ENCODE peak calls at places on chromosomes 2 and 18, in ten cellular contexts. One of them, this sample, is unnamed.

GRCh38 chr2:6352247-6352646 is 513.5 kb downstream of the CMPK2 start:
- DNase-seq in stimulated activated CD4-positive, alpha-beta T cell treated with anti-CD3 and anti-CD28 coated beads, Interleukin-15, amount 100 ng/mL, for 1 hour: no peak
- DNase-seq in lung: no peak
- DNase-seq in cardiac septum: no peak
- DNase-seq in activated CD8-positive, alpha-beta memory T cell treated with anti-CD3 and anti-CD28 coated beads for 48 hours: no peak
- DNase-seq in activated CD4-positive, alpha-beta T cell treated with anti-CD3 and anti-CD28 coated beads for 48 hours: no peak
- DNase-seq in H4: no peak
- DNase-seq in AG08395: no peak
- DNase-seq in HEK293T: no peak
- DNase-seq in activated naive CD8-positive, alpha-beta T cell treated with anti-CD3 and anti-CD28 coated beads for 36 hours: no peak
- DNase-seq in this sample: no peak

GRCh38 chr2:12352891-12353290 is 363.8 kb upstream of the TRIB2 start:
- DNase-seq in stimulated activated CD4-positive, alpha-beta T cell treated with anti-CD3 and anti-CD28 coated beads, Interleukin-15, amount 100 ng/mL, for 1 hour: no peak
- DNase-seq in lung: no peak
- DNase-seq in cardiac septum: no peak
- DNase-seq in activated CD8-positive, alpha-beta memory T cell treated with anti-CD3 and anti-CD28 coated beads for 48 hours: no peak
- DNase-seq in activated CD4-positive, alpha-beta T cell treated with anti-CD3 and anti-CD28 coated beads for 48 hours: no peak
- DNase-seq in H4: no peak
- DNase-seq in AG08395: no peak
- DNase-seq in HEK293T: no peak
- DNase-seq in activated naive CD8-positive, alpha-beta T cell treated with anti-CD3 and anti-CD28 coated beads for 36 hours: no peak
- DNase-seq in this sample: no peak

GRCh38 chr2:29525921-29526320 is 395.5 kb downstream of the ALK start:
- DNase-seq in stimulated activated CD4-positive, alpha-beta T cell treated with anti-CD3 and anti-CD28 coated beads, Interleukin-15, amount 100 ng/mL, for 1 hour: no peak
- DNase-seq in lung: no peak
- DNase-seq in cardiac septum: no peak
- DNase-seq in activated CD8-positive, alpha-beta memory T cell treated with anti-CD3 and anti-CD28 coated beads for 48 hours: no peak
- DNase-seq in activated CD4-positive, alpha-beta T cell treated with anti-CD3 and anti-CD28 coated beads for 48 hours: no peak
- DNase-seq in H4: no peak
- DNase-seq in AG08395: no peak
- DNase-seq in HEK293T: no peak
- DNase-seq in activated naive CD8-positive, alpha-beta T cell treated with anti-CD3 and anti-CD28 coated beads for 36 hours: no peak
- DNase-seq in this sample: no peak

GRCh38 chr18:36338420-36338933 is 41.0 kb downstream of the FHOD3 start:
- DNase-seq in stimulated activated CD4-positive, alpha-beta T cell treated with anti-CD3 and anti-CD28 coated beads, Interleukin-15, amount 100 ng/mL, for 1 hour: no peak
- DNase-seq in lung: no peak
- DNase-seq in cardiac septum: no peak
- DNase-seq in activated CD8-positive, alpha-beta memory T cell treated with anti-CD3 and anti-CD28 coated beads for 48 hours: no peak
- DNase-seq in activated CD4-positive, alpha-beta T cell treated with anti-CD3 and anti-CD28 coated beads for 48 hours: no peak
- DNase-seq in H4: no peak
- DNase-seq in AG08395: no peak
- DNase-seq in HEK293T: no peak
- DNase-seq in activated naive CD8-positive, alpha-beta T cell treated with anti-CD3 and anti-CD28 coated beads for 36 hours: no peak
- DNase-seq in this sample: no peak

GRCh38 chr18:77208969-77209368 is 40.7 kb upstream of the GALR1 start:
- DNase-seq in stimulated activated CD4-positive, alpha-beta T cell treated with anti-CD3 and anti-CD28 coated beads, Interleukin-15, amount 100 ng/mL, for 1 hour: no peak
- DNase-seq in lung: peak
- DNase-seq in cardiac septum: no peak
- DNase-seq in activated CD8-positive, alpha-beta memory T cell treated with anti-CD3 and anti-CD28 coated beads for 48 hours: no peak
- DNase-seq in activated CD4-positive, alpha-beta T cell treated with anti-CD3 and anti-CD28 coated beads for 48 hours: peak
- DNase-seq in H4: peak
- DNase-seq in AG08395: peak
- DNase-seq in HEK293T: no peak
- DNase-seq in activated naive CD8-positive, alpha-beta T cell treated with anti-CD3 and anti-CD28 coated beads for 36 hours: peak
- DNase-seq in this sample: peak

GRCh38 chr2:197558393-197558792 is 42.5 kb downstream of the MOB4 start:
- DNase-seq in stimulated activated CD4-positive, alpha-beta T cell treated with anti-CD3 and anti-CD28 coated beads, Interleukin-15, amount 100 ng/mL, for 1 hour: no peak
- DNase-seq in lung: no peak
- DNase-seq in cardiac septum: no peak
- DNase-seq in activated CD8-positive, alpha-beta memory T cell treated with anti-CD3 and anti-CD28 coated beads for 48 hours: no peak
- DNase-seq in activated CD4-positive, alpha-beta T cell treated with anti-CD3 and anti-CD28 coated beads for 48 hours: no peak
- DNase-seq in H4: no peak
- DNase-seq in AG08395: no peak
- DNase-seq in HEK293T: no peak
- DNase-seq in activated naive CD8-positive, alpha-beta T cell treated with anti-CD3 and anti-CD28 coated beads for 36 hours: no peak
- DNase-seq in this sample: no peak

GRCh38 chr2:96470636-96471035 is 34.5 kb downstream of the NEURL3 start:
- DNase-seq in stimulated activated CD4-positive, alpha-beta T cell treated with anti-CD3 and anti-CD28 coated beads, Interleukin-15, amount 100 ng/mL, for 1 hour: no peak
- DNase-seq in lung: no peak
- DNase-seq in cardiac septum: no peak
- DNase-seq in activated CD8-positive, alpha-beta memory T cell treated with anti-CD3 and anti-CD28 coated beads for 48 hours: peak
- DNase-seq in activated CD4-positive, alpha-beta T cell treated with anti-CD3 and anti-CD28 coated beads for 48 hours: peak
- DNase-seq in H4: no peak
- DNase-seq in AG08395: peak
- DNase-seq in HEK293T: no peak
- DNase-seq in activated naive CD8-positive, alpha-beta T cell treated with anti-CD3 and anti-CD28 coated beads for 36 hours: peak
- DNase-seq in this sample: peak

GRCh38 chr2:121078869-121079268 is 206.1 kb downstream of the TFCP2L1 start:
- DNase-seq in stimulated activated CD4-positive, alpha-beta T cell treated with anti-CD3 and anti-CD28 coated beads, Interleukin-15, amount 100 ng/mL, for 1 hour: no peak
- DNase-seq in lung: no peak
- DNase-seq in cardiac septum: no peak
- DNase-seq in activated CD8-positive, alpha-beta memory T cell treated with anti-CD3 and anti-CD28 coated beads for 48 hours: no peak
- DNase-seq in activated CD4-positive, alpha-beta T cell treated with anti-CD3 and anti-CD28 coated beads for 48 hours: no peak
- DNase-seq in H4: no peak
- DNase-seq in AG08395: no peak
- DNase-seq in HEK293T: no peak
- DNase-seq in activated naive CD8-positive, alpha-beta T cell treated with anti-CD3 and anti-CD28 coated beads for 36 hours: no peak
- DNase-seq in this sample: no peak

GRCh38 chr18:76528477-76529432 is 33.7 kb upstream of the ZNF516 start:
- DNase-seq in stimulated activated CD4-positive, alpha-beta T cell treated with anti-CD3 and anti-CD28 coated beads, Interleukin-15, amount 100 ng/mL, for 1 hour: no peak
- DNase-seq in lung: no peak
- DNase-seq in cardiac septum: no peak
- DNase-seq in activated CD8-positive, alpha-beta memory T cell treated with anti-CD3 and anti-CD28 coated beads for 48 hours: no peak
- DNase-seq in activated CD4-positive, alpha-beta T cell treated with anti-CD3 and anti-CD28 coated beads for 48 hours: no peak
- DNase-seq in H4: no peak
- DNase-seq in AG08395: peak
- DNase-seq in HEK293T: no peak
- DNase-seq in activated naive CD8-positive, alpha-beta T cell treated with anti-CD3 and anti-CD28 coated beads for 36 hours: peak
- DNase-seq in this sample: peak

GRCh38 chr2:181948227-181948626 is 37.4 kb upstream of the PPP1R1C start:
- DNase-seq in stimulated activated CD4-positive, alpha-beta T cell treated with anti-CD3 and anti-CD28 coated beads, Interleukin-15, amount 100 ng/mL, for 1 hour: no peak
- DNase-seq in lung: no peak
- DNase-seq in cardiac septum: no peak
- DNase-seq in activated CD8-positive, alpha-beta memory T cell treated with anti-CD3 and anti-CD28 coated beads for 48 hours: no peak
- DNase-seq in activated CD4-positive, alpha-beta T cell treated with anti-CD3 and anti-CD28 coated beads for 48 hours: no peak
- DNase-seq in H4: no peak
- DNase-seq in AG08395: no peak
- DNase-seq in HEK293T: no peak
- DNase-seq in activated naive CD8-positive, alpha-beta T cell treated with anti-CD3 and anti-CD28 coated beads for 36 hours: no peak
- DNase-seq in this sample: no peak

GRCh38 chr2:182642328-182642727 is 73.7 kb upstream of the DNAJC10 start:
- DNase-seq in stimulated activated CD4-positive, alpha-beta T cell treated with anti-CD3 and anti-CD28 coated beads, Interleukin-15, amount 100 ng/mL, for 1 hour: no peak
- DNase-seq in lung: peak
- DNase-seq in cardiac septum: no peak
- DNase-seq in activated CD8-positive, alpha-beta memory T cell treated with anti-CD3 and anti-CD28 coated beads for 48 hours: no peak
- DNase-seq in activated CD4-positive, alpha-beta T cell treated with anti-CD3 and anti-CD28 coated beads for 48 hours: peak
- DNase-seq in H4: peak
- DNase-seq in AG08395: peak
- DNase-seq in HEK293T: peak
- DNase-seq in activated naive CD8-positive, alpha-beta T cell treated with anti-CD3 and anti-CD28 coated beads for 36 hours: peak
- DNase-seq in this sample: peak

GRCh38 chr2:85545780-85546240 is 6.8 kb downstream of the MAT2A start:
- DNase-seq in stimulated activated CD4-positive, alpha-beta T cell treated with anti-CD3 and anti-CD28 coated beads, Interleukin-15, amount 100 ng/mL, for 1 hour: no peak
- DNase-seq in lung: no peak
- DNase-seq in cardiac septum: no peak
- DNase-seq in activated CD8-positive, alpha-beta memory T cell treated with anti-CD3 and anti-CD28 coated beads for 48 hours: no peak
- DNase-seq in activated CD4-positive, alpha-beta T cell treated with anti-CD3 and anti-CD28 coated beads for 48 hours: no peak
- DNase-seq in H4: no peak
- DNase-seq in AG08395: no peak
- DNase-seq in HEK293T: no peak
- DNase-seq in activated naive CD8-positive, alpha-beta T cell treated with anti-CD3 and anti-CD28 coated beads for 36 hours: no peak
- DNase-seq in this sample: no peak

GRCh38 chr2:204974487-204974886 is 429.2 kb downstream of the PARD3B start:
- DNase-seq in stimulated activated CD4-positive, alpha-beta T cell treated with anti-CD3 and anti-CD28 coated beads, Interleukin-15, amount 100 ng/mL, for 1 hour: no peak
- DNase-seq in lung: no peak
- DNase-seq in cardiac septum: no peak
- DNase-seq in activated CD8-positive, alpha-beta memory T cell treated with anti-CD3 and anti-CD28 coated beads for 48 hours: no peak
- DNase-seq in activated CD4-positive, alpha-beta T cell treated with anti-CD3 and anti-CD28 coated beads for 48 hours: no peak
- DNase-seq in H4: no peak
- DNase-seq in AG08395: no peak
- DNase-seq in HEK293T: no peak
- DNase-seq in activated naive CD8-positive, alpha-beta T cell treated with anti-CD3 and anti-CD28 coated beads for 36 hours: no peak
- DNase-seq in this sample: no peak

GRCh38 chr2:8573234-8573941 is 108.5 kb upstream of the ID2 start:
- DNase-seq in stimulated activated CD4-positive, alpha-beta T cell treated with anti-CD3 and anti-CD28 coated beads, Interleukin-15, amount 100 ng/mL, for 1 hour: no peak
- DNase-seq in lung: no peak
- DNase-seq in cardiac septum: no peak
- DNase-seq in activated CD8-positive, alpha-beta memory T cell treated with anti-CD3 and anti-CD28 coated beads for 48 hours: no peak
- DNase-seq in activated CD4-positive, alpha-beta T cell treated with anti-CD3 and anti-CD28 coated beads for 48 hours: no peak
- DNase-seq in H4: no peak
- DNase-seq in AG08395: no peak
- DNase-seq in HEK293T: no peak
- DNase-seq in activated naive CD8-positive, alpha-beta T cell treated with anti-CD3 and anti-CD28 coated beads for 36 hours: no peak
- DNase-seq in this sample: no peak

GRCh38 chr2:3173031-3173430 is 204.6 kb downstream of the EIPR1 start:
- DNase-seq in stimulated activated CD4-positive, alpha-beta T cell treated with anti-CD3 and anti-CD28 coated beads, Interleukin-15, amount 100 ng/mL, for 1 hour: no peak
- DNase-seq in lung: no peak
- DNase-seq in cardiac septum: peak
- DNase-seq in activated CD8-positive, alpha-beta memory T cell treated with anti-CD3 and anti-CD28 coated beads for 48 hours: no peak
- DNase-seq in activated CD4-positive, alpha-beta T cell treated with anti-CD3 and anti-CD28 coated beads for 48 hours: no peak
- DNase-seq in H4: no peak
- DNase-seq in AG08395: no peak
- DNase-seq in HEK293T: no peak
- DNase-seq in activated naive CD8-positive, alpha-beta T cell treated with anti-CD3 and anti-CD28 coated beads for 36 hours: no peak
- DNase-seq in this sample: no peak

GRCh38 chr18:70376914-70377258 is 88.0 kb downstream of the SOCS6 start:
- DNase-seq in stimulated activated CD4-positive, alpha-beta T cell treated with anti-CD3 and anti-CD28 coated beads, Interleukin-15, amount 100 ng/mL, for 1 hour: no peak
- DNase-seq in lung: no peak
- DNase-seq in cardiac septum: no peak
- DNase-seq in activated CD8-positive, alpha-beta memory T cell treated with anti-CD3 and anti-CD28 coated beads for 48 hours: no peak
- DNase-seq in activated CD4-positive, alpha-beta T cell treated with anti-CD3 and anti-CD28 coated beads for 48 hours: no peak
- DNase-seq in H4: no peak
- DNase-seq in AG08395: no peak
- DNase-seq in HEK293T: no peak
- DNase-seq in activated naive CD8-positive, alpha-beta T cell treated with anti-CD3 and anti-CD28 coated beads for 36 hours: no peak
- DNase-seq in this sample: no peak

GRCh38 chr2:205734436-205734835 is 52.1 kb downstream of the NRP2 start:
- DNase-seq in stimulated activated CD4-positive, alpha-beta T cell treated with anti-CD3 and anti-CD28 coated beads, Interleukin-15, amount 100 ng/mL, for 1 hour: no peak
- DNase-seq in lung: no peak
- DNase-seq in cardiac septum: no peak
- DNase-seq in activated CD8-positive, alpha-beta memory T cell treated with anti-CD3 and anti-CD28 coated beads for 48 hours: no peak
- DNase-seq in activated CD4-positive, alpha-beta T cell treated with anti-CD3 and anti-CD28 coated beads for 48 hours: no peak
- DNase-seq in H4: peak
- DNase-seq in AG08395: peak
- DNase-seq in HEK293T: no peak
- DNase-seq in activated naive CD8-positive, alpha-beta T cell treated with anti-CD3 and anti-CD28 coated beads for 36 hours: no peak
- DNase-seq in this sample: peak

GRCh38 chr18:23244431-23244830 is 109.1 kb downstream of the CABLES1 start:
- DNase-seq in stimulated activated CD4-positive, alpha-beta T cell treated with anti-CD3 and anti-CD28 coated beads, Interleukin-15, amount 100 ng/mL, for 1 hour: no peak
- DNase-seq in lung: no peak
- DNase-seq in cardiac septum: no peak
- DNase-seq in activated CD8-positive, alpha-beta memory T cell treated with anti-CD3 and anti-CD28 coated beads for 48 hours: no peak
- DNase-seq in activated CD4-positive, alpha-beta T cell treated with anti-CD3 and anti-CD28 coated beads for 48 hours: no peak
- DNase-seq in H4: no peak
- DNase-seq in AG08395: no peak
- DNase-seq in HEK293T: no peak
- DNase-seq in activated naive CD8-positive, alpha-beta T cell treated with anti-CD3 and anti-CD28 coated beads for 36 hours: no peak
- DNase-seq in this sample: no peak

GRCh38 chr2:103959174-103960125 is 894.5 kb upstream of the POU3F3 start:
- DNase-seq in stimulated activated CD4-positive, alpha-beta T cell treated with anti-CD3 and anti-CD28 coated beads, Interleukin-15, amount 100 ng/mL, for 1 hour: no peak
- DNase-seq in lung: no peak
- DNase-seq in cardiac septum: no peak
- DNase-seq in activated CD8-positive, alpha-beta memory T cell treated with anti-CD3 and anti-CD28 coated beads for 48 hours: no peak
- DNase-seq in activated CD4-positive, alpha-beta T cell treated with anti-CD3 and anti-CD28 coated beads for 48 hours: peak
- DNase-seq in H4: peak
- DNase-seq in AG08395: peak
- DNase-seq in HEK293T: peak
- DNase-seq in activated naive CD8-positive, alpha-beta T cell treated with anti-CD3 and anti-CD28 coated beads for 36 hours: no peak
- DNase-seq in this sample: peak

GRCh38 chr2:37890893-37891495 is 34.1 kb upstream of the RMDN2 start:
- DNase-seq in stimulated activated CD4-positive, alpha-beta T cell treated with anti-CD3 and anti-CD28 coated beads, Interleukin-15, amount 100 ng/mL, for 1 hour: peak
- DNase-seq in lung: peak
- DNase-seq in cardiac septum: peak
- DNase-seq in activated CD8-positive, alpha-beta memory T cell treated with anti-CD3 and anti-CD28 coated beads for 48 hours: peak
- DNase-seq in activated CD4-positive, alpha-beta T cell treated with anti-CD3 and anti-CD28 coated beads for 48 hours: peak
- DNase-seq in H4: peak
- DNase-seq in AG08395: peak
- DNase-seq in HEK293T: peak
- DNase-seq in activated naive CD8-positive, alpha-beta T cell treated with anti-CD3 and anti-CD28 coated beads for 36 hours: peak
- DNase-seq in this sample: peak

GRCh38 chr2:72144746-72145657 is 2.7 kb downstream of the CYP26B1 start:
- DNase-seq in stimulated activated CD4-positive, alpha-beta T cell treated with anti-CD3 and anti-CD28 coated beads, Interleukin-15, amount 100 ng/mL, for 1 hour: no peak
- DNase-seq in lung: peak
- DNase-seq in cardiac septum: no peak
- DNase-seq in activated CD8-positive, alpha-beta memory T cell treated with anti-CD3 and anti-CD28 coated beads for 48 hours: no peak
- DNase-seq in activated CD4-positive, alpha-beta T cell treated with anti-CD3 and anti-CD28 coated beads for 48 hours: no peak
- DNase-seq in H4: no peak
- DNase-seq in AG08395: no peak
- DNase-seq in HEK293T: peak
- DNase-seq in activated naive CD8-positive, alpha-beta T cell treated with anti-CD3 and anti-CD28 coated beads for 36 hours: no peak
- DNase-seq in this sample: peak

GRCh38 chr2:111236027-111236426 is 115.3 kb downstream of the BCL2L11 start:
- DNase-seq in stimulated activated CD4-positive, alpha-beta T cell treated with anti-CD3 and anti-CD28 coated beads, Interleukin-15, amount 100 ng/mL, for 1 hour: no peak
- DNase-seq in lung: no peak
- DNase-seq in cardiac septum: peak
- DNase-seq in activated CD8-positive, alpha-beta memory T cell treated with anti-CD3 and anti-CD28 coated beads for 48 hours: no peak
- DNase-seq in activated CD4-positive, alpha-beta T cell treated with anti-CD3 and anti-CD28 coated beads for 48 hours: no peak
- DNase-seq in H4: no peak
- DNase-seq in AG08395: no peak
- DNase-seq in HEK293T: no peak
- DNase-seq in activated naive CD8-positive, alpha-beta T cell treated with anti-CD3 and anti-CD28 coated beads for 36 hours: no peak
- DNase-seq in this sample: no peak

GRCh38 chr2:104774631-104775030 is 79.3 kb upstream of the POU3F3 start:
- DNase-seq in stimulated activated CD4-positive, alpha-beta T cell treated with anti-CD3 and anti-CD28 coated beads, Interleukin-15, amount 100 ng/mL, for 1 hour: no peak
- DNase-seq in lung: no peak
- DNase-seq in cardiac septum: no peak
- DNase-seq in activated CD8-positive, alpha-beta memory T cell treated with anti-CD3 and anti-CD28 coated beads for 48 hours: no peak
- DNase-seq in activated CD4-positive, alpha-beta T cell treated with anti-CD3 and anti-CD28 coated beads for 48 hours: no peak
- DNase-seq in H4: no peak
- DNase-seq in AG08395: no peak
- DNase-seq in HEK293T: no peak
- DNase-seq in activated naive CD8-positive, alpha-beta T cell treated with anti-CD3 and anti-CD28 coated beads for 36 hours: no peak
- DNase-seq in this sample: peak

GRCh38 chr2:159091381-159091780 is 122.9 kb downstream of the TANC1 start:
- DNase-seq in stimulated activated CD4-positive, alpha-beta T cell treated with anti-CD3 and anti-CD28 coated beads, Interleukin-15, amount 100 ng/mL, for 1 hour: no peak
- DNase-seq in lung: no peak
- DNase-seq in cardiac septum: no peak
- DNase-seq in activated CD8-positive, alpha-beta memory T cell treated with anti-CD3 and anti-CD28 coated beads for 48 hours: no peak
- DNase-seq in activated CD4-positive, alpha-beta T cell treated with anti-CD3 and anti-CD28 coated beads for 48 hours: no peak
- DNase-seq in H4: no peak
- DNase-seq in AG08395: peak
- DNase-seq in HEK293T: no peak
- DNase-seq in activated naive CD8-positive, alpha-beta T cell treated with anti-CD3 and anti-CD28 coated beads for 36 hours: no peak
- DNase-seq in this sample: peak